ENCODE peak calls at places on chromosomes 2 and 18, in four cellular contexts. F is K562, K is HCT116, C is GM12878. L is an unnamed sample.

GRCh38 chr2:72035518-72036172 is 112.0 kb downstream of the CYP26B1 start:
- DNase-seq in C (no peak), F (peak; percentile 35), K (no peak), L (no peak)

GRCh38 chr2:222609391-222609790 is 46.5 kb downstream of the FARSB start:
- DNase-seq in K (no peak), F (no peak), C (no peak), L (no peak)

GRCh38 chr2:171316755-171317337 is 116.9 kb downstream of the METTL8 start:
- DNase-seq in C (no peak), F (no peak), K (no peak), L (no peak)

GRCh38 chr2:119852214-119852613 is 92.5 kb downstream of the PTPN4 start:
- DNase-seq in C (no peak), K (no peak), F (no peak), L (no peak)

GRCh38 chr2:230905448-230906430 is 19.3 kb downstream of the GPR55 start:
- DNase-seq in C (no peak), F (no peak), K (peak; percentile 69), L (no peak)

GRCh38 chr2:128091691-128092050 is 671 bp downstream of the UGGT1 start:
- DNase-seq in F (no peak), K (no peak), C (no peak), L (no peak)

GRCh38 chr2:49616800-49617199 is 462.5 kb upstream of the FSHR start:
- DNase-seq in F (no peak), K (no peak), C (no peak), L (peak; percentile 73)

GRCh38 chr2:143422681-143423080 is 293.5 kb downstream of the ARHGAP15 start:
- DNase-seq in K (no peak), F (no peak), C (no peak), L (no peak)

GRCh38 chr2:181586569-181587076 is 70.3 kb downstream of the CERKL start:
- DNase-seq in F (no peak), C (peak; percentile 81), K (no peak), L (peak; percentile 48)

GRCh38 chr2:104521247-104521646 is 332.7 kb upstream of the POU3F3 start:
- DNase-seq in K (no peak), C (no peak), F (no peak), L (no peak)

GRCh38 chr2:240893363-240893828 is 2.6 kb downstream of the MAB21L4 start:
- DNase-seq in F (no peak), K (peak; percentile 28), C (no peak), L (no peak)

GRCh38 chr2:48265169-48266013 is 264.6 kb upstream of the STON1 start:
- DNase-seq in F (peak; percentile 70), K (no peak), C (no peak), L (no peak)

GRCh38 chr2:83536489-83537020 is 922.5 kb downstream of the SUCLG1 start:
- DNase-seq in F (no peak), K (no peak), C (no peak), L (no peak)

GRCh38 chr2:241007880-241008710 is 9.7 kb downstream of the SNED1 start:
- DNase-seq in K (no peak), C (no peak), F (no peak), L (no peak)

GRCh38 chr2:160408575-160409291 is 84.9 kb downstream of the RBMS1 start:
- DNase-seq in C (no peak), F (no peak), K (no peak), L (no peak)

GRCh38 chr2:97005353-97005752 is 19.0 kb upstream of the FAM178B start:
- DNase-seq in C (no peak), F (peak; percentile 30), K (peak; percentile 3), L (no peak)

GRCh38 chr2:241666627-241667400 is 19.8 kb downstream of the DTYMK start:
- DNase-seq in C (no peak), K (no peak), F (no peak), L (no peak)

GRCh38 chr18:24426073-24426397 is 435 bp upstream of the IMPACT start:
- DNase-seq in F (no peak), K (no peak), C (no peak), L (no peak)

GRCh38 chr2:88024509-88024908 is 8.2 kb upstream of the RNU2-63P start:
- DNase-seq in F (no peak), C (no peak), K (no peak), L (no peak)

GRCh38 chr2:85255813-85256581 is 71.8 kb downstream of the TGOLN2 start:
- DNase-seq in C (no peak), F (no peak), K (no peak), L (no peak)

GRCh38 chr2:240906141-240906910 is at the start of gene CROCC2:
- DNase-seq in K (no peak), F (no peak), C (no peak), L (no peak)

GRCh38 chr2:11495844-11496271 is 29.9 kb upstream of the E2F6 start:
- DNase-seq in K (no peak), F (no peak), C (no peak), L (no peak)

GRCh38 chr2:216774620-216775019 is 79.3 kb upstream of the IGFBP5 start:
- DNase-seq in K (no peak), C (no peak), F (peak; percentile 51), L (no peak)

GRCh38 chr18:48629730-48630324 is 91.0 kb downstream of the CTIF start:
- DNase-seq in F (no peak), C (no peak), K (peak; percentile 76), L (no peak)

GRCh38 chr2:236309669-236310029 is 45.4 kb upstream of the ASB18 start:
- DNase-seq in C (no peak), K (no peak), F (peak; percentile 47), L (no peak)

GRCh38 chr2:174662459-174662858 is 64.9 kb upstream of the WIPF1 start:
- DNase-seq in C (no peak), F (no peak), K (no peak), L (no peak)

GRCh38 chr2:54360055-54360792 is 95.9 kb upstream of the SPTBN1 start:
- DNase-seq in K (no peak), F (no peak), C (no peak), L (no peak)

GRCh38 chr18:31648966-31649429 is 35.4 kb downstream of the B4GALT6 start:
- DNase-seq in K (peak; percentile 78), C (peak; percentile 85), F (no peak), L (no peak)

GRCh38 chr2:117514391-117514790 is 300.1 kb upstream of the DDX18 start:
- DNase-seq in C (no peak), K (no peak), F (no peak), L (no peak)

GRCh38 chr2:56009758-56010534 is 86.4 kb upstream of the EFEMP1 start:
- DNase-seq in F (no peak), C (no peak), K (peak; percentile 26), L (peak; percentile 8)

GRCh38 chr2:119475225-119475856 is 43.7 kb downstream of the TMEM37 start:
- DNase-seq in F (no peak), C (no peak), K (no peak), L (no peak)

GRCh38 chr18:62662799-62663173 is 52.6 kb upstream of the PHLPP1 start:
- DNase-seq in C (no peak), K (no peak), F (no peak), L (no peak)

GRCh38 chr18:76251691-76252090 is 243.4 kb downstream of the ZNF516 start:
- DNase-seq in C (no peak), F (no peak), K (no peak), L (no peak)
- TF ChIP-seq EZH2 in C (no peak), F (no peak), K (no peak), L (no peak)

GRCh38 chr18:3816601-3817363 is 366.8 kb downstream of the TGIF1 start:
- DNase-seq in C (no peak), K (no peak), F (no peak), L (no peak)
- TF ChIP-seq POLR2AphosphoS5 in C (no peak), K (no peak), F (no peak), L (no peak)

GRCh38 chr2:211598238-211598637 is 940.4 kb downstream of the ERBB4 start:
- DNase-seq in C (no peak), F (no peak), K (no peak), L (no peak)
- H3K9me3 ChIP-seq in C (no peaks in the 10 kb centered on the region), F (no peaks in the 10 kb centered on the region), K (no peaks in the 10 kb centered on the region), L (no peaks in the 10 kb centered on the region)

GRCh38 chr2:15631883-15632282 is 40.2 kb downstream of the DDX1 start:
- DNase-seq in C (no peak), F (no peak), K (no peak), L (no peak)
- TF ChIP-seq EZH2 in C (no peak), F (no peak), K (no peak), L (no peak)

GRCh38 chr2:28582152-28582551 is 86.3 kb downstream of the PLB1 start:
- DNase-seq in C (no peak), K (no peak), F (no peak), L (no peak)
- TF ChIP-seq POLR2AphosphoS5 in C (no peak), K (no peak), F (no peak), L (no peak)

GRCh38 chr2:68607837-68608236 is 35.5 kb upstream of the PROKR1 start:
- DNase-seq in F (no peak), C (no peak), K (no peak), L (no peak)
- H3K9me3 ChIP-seq in F (no peaks in the 10 kb centered on the region), C (no peaks in the 10 kb centered on the region), K (peaks cover 6% of the 10 kb centered on the region), L (no peaks in the 10 kb centered on the region)

GRCh38 chr2:232485333-232485756 is 2.3 kb downstream of the ECEL1 start:
- DNase-seq in C (no peak), K (no peak), F (no peak), L (no peak)

GRCh38 chr2:232487385-232488096 is at the start of gene ECEL1:
- DNase-seq in F (no peak), K (no peak), C (no peak), L (no peak)

GRCh38 chr2:232485757-232486557 is 1.7 kb downstream of the ECEL1 start:
- DNase-seq in C (no peak), F (no peak), K (no peak), L (no peak)

GRCh38 chr2:232488097-232488711 is 570 bp upstream of the ECEL1 start:
- DNase-seq in K (no peak), C (no peak), F (no peak), L (no peak)

DNA sequence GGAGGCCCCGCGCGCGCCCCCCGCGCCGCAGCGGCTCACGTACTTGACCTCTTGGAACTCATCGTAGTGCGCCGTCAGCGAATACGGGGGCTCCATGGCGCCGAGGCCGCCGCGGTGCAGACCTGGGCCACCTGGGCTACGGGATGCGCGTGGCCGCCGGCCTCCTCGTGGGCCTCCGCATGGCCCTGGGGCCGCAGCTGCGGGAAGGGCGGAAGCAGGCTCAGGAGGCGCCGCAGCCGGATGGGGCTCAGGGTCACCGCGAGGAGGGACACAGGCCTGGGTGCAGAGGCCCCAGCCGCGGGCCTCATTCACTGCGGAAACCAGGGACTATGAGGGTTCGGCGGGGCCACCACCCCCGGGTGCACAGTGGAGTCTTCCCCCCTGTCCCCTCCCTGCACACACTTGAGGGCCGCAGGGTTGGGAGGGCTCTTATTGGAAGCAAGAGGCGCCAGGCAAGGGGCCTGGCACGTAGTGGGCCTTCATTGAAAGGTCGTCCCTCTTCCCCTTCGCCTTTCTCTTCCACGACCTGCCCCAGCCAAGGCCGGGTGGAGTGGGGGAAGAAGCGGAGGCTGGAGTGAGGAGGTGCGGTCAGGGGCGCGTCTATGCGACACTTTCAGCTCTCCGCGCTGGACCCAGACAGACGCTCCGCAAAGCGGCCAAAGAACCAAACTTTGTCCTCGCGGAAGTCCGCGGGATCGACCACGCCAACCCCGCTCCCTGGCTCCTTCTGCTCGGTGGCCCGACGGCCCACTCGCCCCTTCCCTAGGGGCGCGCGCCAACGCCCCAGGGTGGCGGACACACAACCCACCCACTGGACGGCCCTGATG is 863 bp downstream of the ECEL1 start:
- DNase-seq in F (no peak), C (no peak), K (no peak), L (no peak)
- TF ChIP-seq EZH2 in F (no peak), C (no peak), K (no peak), L (peak; percentile 71)

L was measured in SK-N-MC.